ENCODE peak calls at places on chromosomes 13 and 19, in nine cellular contexts. K is BJ, O is epithelial cell of esophagus, X is thoracic aorta, Q is WERI-Rb-1, B is MM.1S, Z is colonic mucosa, M is HCT116, V is psoas muscle. C is an unnamed sample.

GRCh38 chr13:23547000-23547590 is 23.1 kb upstream of the TNFRSF19 start:
- DNase-seq in X (no peak), Z (no peak), M (no peak), V (peak; percentile 69), O (no peak), Q (no peak), K (no peak), B (no peak), C (peak; percentile 27)

GRCh38 chr19:12838182-12838890 is at the start of gene MAST1:
- DNase-seq in X (no peak), V (peak; percentile 51), K (no peak), Z (peak; percentile 40), B (peak; percentile 45), Q (peak; percentile 65), M (no peak), O (peak; percentile 56), C (peak; percentile 68)

GRCh38 chr19:10686661-10687517 is 14.3 kb upstream of the QTRT1 start:
- DNase-seq in M (no peak), V (no peak), Z (no peak), O (peak; percentile 78), Q (no peak), X (no peak), K (no peak), B (no peak), C (no peak)

GRCh38 chr19:16202320-16203255 is 4.9 kb downstream of the AP1M1 start:
- DNase-seq in B (no peak), O (no peak), Q (no peak), K (peak; percentile 16), X (no peak), V (no peak), Z (no peak), M (no peak), C (no peak)

GRCh38 chr19:277581-278165 is 13.5 kb downstream of the PLPP2 start:
- DNase-seq in V (peak; percentile 32), K (no peak), X (no peak), B (no peak), O (peak; percentile 32), Q (no peak), Z (no peak), M (no peak), C (peak; percentile 56)

GRCh38 chr19:959935-960502 is 24.1 kb upstream of the WDR18 start:
- DNase-seq in Z (no peak), M (no peak), K (no peak), X (no peak), O (no peak), Q (no peak), B (no peak), V (no peak), C (no peak)

GRCh38 chr13:35471466-35472307 is 4.8 kb downstream of the MAB21L1 start:
- DNase-seq in M (no peak), K (no peak), O (no peak), Q (peak; percentile 39), Z (no peak), V (peak; percentile 48), X (no peak), B (no peak), C (peak; percentile 27)

GRCh38 chr19:3481241-3482090 is 1.1 kb upstream of the SMIM24 start:
- DNase-seq in Q (peak; percentile 54), Z (no peak), K (no peak), X (no peak), O (no peak), B (no peak), V (no peak), M (no peak), C (no peak)

GRCh38 chr19:46180701-46181385 is 32.8 kb downstream of the IGFL2 start:
- DNase-seq in K (no peak), Z (no peak), X (no peak), O (peak; percentile 85), B (no peak), M (peak; percentile 15), Q (no peak), V (no peak), C (no peak)

GRCh38 chr19:49422407-49423277 is 599 bp downstream of the PTH2 start:
- DNase-seq in M (no peak), K (no peak), B (peak; percentile 30), X (no peak), O (peak; percentile 57), Q (no peak), V (peak; percentile 72), Z (peak; percentile 34), C (peak; percentile 75)

GRCh38 chr19:3114811-3115210 is 20.6 kb downstream of the GNA11 start:
- DNase-seq in M (no peak), B (no peak), K (no peak), Q (no peak), X (no peak), V (no peak), O (no peak), Z (no peak), C (no peak)

GRCh38 chr19:10744222-10744847 is 26.5 kb downstream of the DNM2 start:
- DNase-seq in V (no peak), M (no peak), K (no peak), X (no peak), B (no peak), Z (peak; percentile 54), O (no peak), Q (no peak), C (no peak)

GRCh38 chr13:29484236-29484635 is 111.3 kb downstream of the SLC7A1 start:
- DNase-seq in V (no peak), X (no peak), B (no peak), M (no peak), Z (no peak), K (no peak), O (no peak), Q (no peak), C (no peak)

GRCh38 chr19:51138549-51138979 is 3.5 kb upstream of the SIGLEC7 start:
- DNase-seq in M (no peak), B (no peak), X (no peak), K (no peak), Q (no peak), V (no peak), Z (no peak), O (no peak), C (no peak)

GRCh38 chr19:39237200-39238184 is 7.3 kb downstream of the IFNL3 start:
- DNase-seq in Z (peak; percentile 61), V (no peak), K (no peak), B (peak; percentile 79), M (peak; percentile 3), O (peak; percentile 14), X (no peak), Q (peak; percentile 20), C (no peak)

DNA sequence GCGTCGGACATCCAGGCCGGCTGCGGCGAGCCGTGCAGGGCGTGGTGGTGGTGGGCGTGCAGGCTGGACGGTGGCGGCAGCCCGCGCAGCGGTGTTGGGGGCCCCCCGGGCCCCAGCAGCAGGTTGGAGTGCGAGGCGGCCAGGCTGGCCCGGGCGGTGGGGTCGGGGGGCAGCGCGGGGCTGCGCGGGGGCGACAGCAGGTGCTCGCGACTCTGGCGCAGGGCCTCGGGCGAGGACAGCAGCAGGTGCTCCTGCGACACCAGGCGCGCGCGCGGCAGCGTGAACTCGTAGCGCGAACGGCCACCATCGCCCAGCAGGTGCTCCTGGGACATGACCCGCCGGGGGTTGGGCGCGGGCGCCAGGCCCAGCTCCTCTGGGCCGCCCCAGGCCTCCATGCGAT is 9.8 kb downstream of the SHISA7 start:
- DNase-seq in V (peak; percentile 48), Q (no peak), Z (no peak), X (no peak), K (no peak), B (no peak), M (no peak), O (no peak), C (no peak)
- TF ChIP-seq CTCF in V (no peak), Q (no peak), Z (no peak), X (no peak), K (no peak), B (no peak), M (no peak), O (no peak), C (no peak)

GRCh38 chr13:95494082-95494681 is 58.3 kb upstream of the CLDN10 start:
- DNase-seq in X (no peak), V (no peak), M (peak; percentile 62), Q (no peak), O (peak; percentile 83), K (peak; percentile 9), Z (peak; percentile 40), B (peak; percentile 65), C (peak; percentile 52)
- TF ChIP-seq CTCF in X (peak; percentile 74), V (peak; percentile 77), M (peak; percentile 77), Q (peak; percentile 63), O (peak; percentile 74), K (peak; percentile 69), Z (peak; percentile 72), B (peak; percentile 82), C (peak; percentile 86)

DNA sequence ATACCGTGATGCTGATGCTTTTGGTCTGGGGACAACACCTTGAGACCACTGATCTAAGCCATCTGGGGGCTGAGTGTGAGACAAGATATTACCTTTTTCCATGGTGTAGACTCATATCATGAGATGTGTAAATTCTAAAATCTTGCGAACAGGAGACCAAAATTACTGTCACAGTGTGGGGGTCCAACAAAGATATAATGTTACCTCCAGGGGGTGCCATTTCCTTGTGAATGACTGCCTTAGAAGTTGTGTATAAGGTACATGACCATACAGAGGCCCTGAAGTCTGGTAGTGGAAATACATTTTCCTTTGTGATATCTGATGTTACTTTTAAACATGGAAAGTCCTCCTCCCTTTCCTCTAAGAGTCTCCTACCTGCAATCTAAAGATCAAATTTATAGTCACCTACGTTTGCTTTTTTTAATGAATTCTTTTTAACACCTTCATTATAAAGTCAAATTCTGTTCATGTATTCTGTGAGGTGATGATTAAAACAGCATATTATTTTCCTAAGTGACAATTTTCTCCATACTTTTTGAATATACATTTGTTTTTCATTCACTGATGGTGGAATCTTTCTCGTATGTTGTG is 113.5 kb downstream of the RFC3 start:
- DNase-seq in X (no peak), K (no peak), Z (no peak), M (peak; percentile 46), V (no peak), B (peak; percentile 28), Q (peak; percentile 35), O (peak; percentile 58), C (peak; percentile 49)
- TF ChIP-seq CTCF in X (peak; percentile 54), K (peak; percentile 53), Z (peak; percentile 31), M (peak; percentile 72), V (peak; percentile 24), B (peak; percentile 39), Q (peak; percentile 26), O (peak; percentile 61), C (peak; percentile 74)

DNA sequence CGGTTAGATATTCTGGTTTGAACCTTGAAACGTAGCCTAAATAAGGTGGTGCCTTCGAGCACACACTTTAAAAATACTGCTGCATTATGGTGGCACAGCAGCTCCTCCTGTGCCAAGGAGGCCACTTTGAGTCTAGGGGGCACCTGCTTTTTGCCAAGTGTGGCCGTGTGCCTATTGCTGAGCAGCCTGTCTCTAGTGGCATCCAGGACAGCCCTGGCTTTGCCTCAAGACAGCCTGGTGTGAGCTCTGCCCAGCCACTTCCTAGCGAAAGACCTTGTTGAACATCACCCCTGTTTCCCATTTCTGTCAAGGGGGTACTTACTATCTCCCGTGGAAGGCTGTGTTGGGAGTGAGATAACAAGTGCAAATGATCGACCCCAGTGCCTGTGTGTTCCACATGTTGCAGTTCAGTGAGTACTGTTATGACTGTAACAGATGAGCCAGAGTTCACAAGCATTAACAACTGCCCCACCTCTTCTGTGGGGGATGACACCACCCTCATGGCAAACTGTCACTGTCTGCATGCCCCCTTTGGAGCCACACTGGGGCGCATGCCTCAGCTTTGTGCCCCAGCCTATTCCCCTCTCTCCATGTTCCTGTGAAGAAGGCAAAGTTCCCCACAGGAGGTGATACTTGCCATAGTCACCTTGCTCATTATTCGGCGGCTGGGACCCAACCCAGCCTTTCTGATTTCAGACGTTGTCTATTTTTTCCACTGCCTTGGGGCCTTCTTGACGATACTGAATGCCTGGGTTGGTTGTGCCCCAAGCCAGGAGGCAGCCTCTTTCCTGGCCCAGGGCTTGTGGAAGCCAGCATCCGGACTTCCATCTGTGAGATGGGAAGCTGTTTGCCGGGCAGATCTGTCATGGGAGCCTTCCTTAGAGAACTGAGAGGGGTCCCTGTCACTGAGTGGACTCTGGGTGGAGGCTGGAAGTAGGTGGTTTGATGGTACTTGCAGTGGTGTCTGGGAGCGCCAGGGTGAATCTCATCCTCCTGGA is 5.4 kb downstream of the GATAD2A start:
- DNase-seq in Q (no peak), O (no peak), K (no peak), M (no peak), B (no peak), X (no peak), Z (no peak), V (no peak), C (no peak)
- TF ChIP-seq CTCF in Q (no peak), O (no peak), K (no peak), M (no peak), B (no peak), X (no peak), Z (no peak), V (no peak), C (no peak)

C was measured in endothelial cell.